ENCODE peak calls at places on chromosomes 3 and 15, in seven cellular contexts. P, B, K, Z, U, Q and J are unnamed samples. For H3K9me3 and H3K27me3, the result is how much of the 10 kb centered on the place peaks cover.

GRCh38 chr15:92667291-92667904 is 11.8 kb upstream of the FAM174B start:
- DNase-seq in Z (no peak), U (no peak), B (peak), K (peak), Q (no peak), P (no peak), J (no peak)

GRCh38 chr3:104673981-104674380 is 692.7 kb upstream of the ALCAM start:
- DNase-seq in K (no peak), Q (no peak), U (no peak), Z (no peak), B (no peak), P (no peak), J (no peak)

GRCh38 chr3:126194713-126195305 is 14.4 kb upstream of the ALDH1L1 start:
- DNase-seq in K (no peak), B (no peak), P (no peak), U (peak), Q (no peak), Z (no peak), J (no peak)

GRCh38 chr3:150599611-150600297 is 3.4 kb upstream of the SELENOT start:
- DNase-seq in B (peak), K (peak), P (no peak), U (peak), Z (no peak), Q (no peak), J (no peak)

GRCh38 chr15:37931868-37932267 is 2.6 kb upstream of the TMCO5A start:
- DNase-seq in U (no peak), B (peak), K (no peak), Z (no peak), P (no peak), Q (peak), J (no peak)

GRCh38 chr3:99145031-99145430 is 243.5 kb upstream of the DCBLD2 start:
- DNase-seq in K (no peak), U (peak), Z (no peak), P (no peak), B (no peak), Q (no peak), J (no peak)

GRCh38 chr3:126104028-126104635 is 20.2 kb upstream of the SLC41A3 start:
- DNase-seq in U (no peak), K (no peak), B (no peak), Q (no peak), Z (no peak), P (no peak), J (no peak)

GRCh38 chr3:24156466-24156865 is 211.4 kb downstream of the NR1D2 start:
- DNase-seq in U (peak), B (no peak), K (no peak), Z (no peak), Q (no peak), P (no peak), J (no peak)

GRCh38 chr3:13865581-13866405 is 14.1 kb downstream of the WNT7A start:
- DNase-seq in Z (no peak), Q (no peak), P (no peak), B (no peak), U (no peak), K (no peak), J (no peak)

GRCh38 chr15:48564690-48565089 is 80.8 kb downstream of the FBN1 start:
- DNase-seq in Z (no peak), P (no peak), B (no peak), Q (no peak), K (no peak), U (peak), J (no peak)

GRCh38 chr15:92653836-92654524 is 1.6 kb downstream of the FAM174B start:
- DNase-seq in U (no peak), Z (peak), K (peak), P (no peak), B (no peak), Q (no peak), J (no peak)

GRCh38 chr3:48305396-48305795 is 28.1 kb downstream of the SPINK8 start:
- DNase-seq in K (no peak), Q (no peak), Z (no peak), P (no peak), B (no peak), U (peak), J (no peak)

GRCh38 chr3:157115069-157116006 is 44.6 kb downstream of the CCNL1 start:
- DNase-seq in K (no peak), Q (no peak), Z (no peak), B (no peak), U (peak), P (no peak), J (no peak)

GRCh38 chr15:83651541-83651940 is 2.4 kb upstream of the ADAMTSL3 start:
- DNase-seq in K (no peak), Z (no peak), P (no peak), B (no peak), U (no peak), Q (no peak), J (no peak)

GRCh38 chr3:127342735-127343134 is 54.9 kb upstream of the PRR20G start:
- DNase-seq in B (no peak), P (no peak), Z (no peak), U (no peak), K (peak), Q (no peak), J (no peak)

GRCh38 chr15:31396881-31397560 is 70.4 kb downstream of the KLF13 start:
- DNase-seq in P (no peak), Z (peak), Q (no peak), B (peak), K (peak), U (peak), J (peak)

GRCh38 chr15:59378855-59379254 is 6.2 kb upstream of the MYO1E start:
- DNase-seq in B (no peak), Z (no peak), Q (no peak), K (no peak), U (no peak), P (no peak), J (no peak)

GRCh38 chr3:52798978-52799476 is 4.4 kb downstream of the ITIH3 start:
- DNase-seq in Q (no peak), K (peak), U (peak), B (no peak), P (no peak), Z (no peak), J (no peak)

GRCh38 chr15:59028387-59028955 is 41.0 kb downstream of the RNF111 start:
- DNase-seq in Q (no peak), B (no peak), U (no peak), K (no peak), Z (no peak), P (no peak), J (no peak)

GRCh38 chr15:55277116-55277564 is 12.5 kb downstream of the RAB27A start:
- DNase-seq in P (peak), U (no peak), Q (peak), B (peak), K (no peak), Z (no peak), J (no peak)

GRCh38 chr3:112519424-112520001 is 20.2 kb upstream of the BTLA start:
- DNase-seq in Q (peak), P (peak), U (peak), B (peak), Z (peak), K (peak), J (no peak)

DNA sequence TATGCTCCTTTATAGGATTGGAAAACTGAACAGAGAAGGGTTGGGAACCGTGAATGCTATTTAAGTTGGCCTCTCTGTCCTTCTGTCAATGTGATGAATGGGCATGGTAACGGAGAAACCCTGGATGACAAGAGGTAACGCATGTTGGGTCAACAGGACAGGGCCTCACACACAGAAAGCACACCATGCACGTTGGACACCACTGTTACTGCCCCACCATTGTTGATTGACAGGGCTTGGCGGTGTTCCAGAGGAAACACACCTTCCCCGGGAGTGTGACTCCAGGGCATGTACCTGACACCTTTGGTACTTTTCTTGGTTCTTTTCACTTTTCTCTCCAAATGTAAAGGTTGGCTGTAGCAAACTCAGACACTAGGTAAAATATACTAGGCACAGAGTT is 548.5 kb downstream of the OCA2 start:
- DNase-seq in Q (no peak), U (no peak), K (no peak), Z (no peak), B (no peak), P (no peak), J (no peak)
- H3K9me3 ChIP-seq in Q (under half), U (under half), K (under half), Z (under half), B (under half), P (under half), J (under half)

DNA sequence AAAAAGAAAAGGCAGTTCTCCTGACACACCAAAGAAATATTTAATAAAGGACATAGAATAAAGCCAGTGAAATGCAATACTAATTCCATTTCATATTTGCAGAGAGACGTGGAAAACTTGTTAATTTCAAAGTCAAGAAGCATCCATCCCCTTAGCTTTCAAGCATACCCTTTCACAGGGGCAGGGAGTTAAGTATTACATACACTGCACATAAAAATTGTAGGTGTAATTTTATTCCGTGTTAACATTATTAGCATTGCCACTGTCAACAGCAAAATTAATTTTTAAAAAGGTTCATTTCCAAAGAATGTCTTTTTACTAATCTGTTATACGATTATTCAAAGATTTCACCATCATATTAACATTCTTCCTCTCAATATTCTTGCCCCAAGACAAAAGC is 518.0 kb downstream of the MECOM start:
- DNase-seq in B (no peak), Z (no peak), K (no peak), P (no peak), U (no peak), Q (no peak), J (no peak)
- H3K27me3 ChIP-seq in B (under half), Z (under half), K (half or more), P (under half), U (under half), Q (under half), J (half or more)

DNA sequence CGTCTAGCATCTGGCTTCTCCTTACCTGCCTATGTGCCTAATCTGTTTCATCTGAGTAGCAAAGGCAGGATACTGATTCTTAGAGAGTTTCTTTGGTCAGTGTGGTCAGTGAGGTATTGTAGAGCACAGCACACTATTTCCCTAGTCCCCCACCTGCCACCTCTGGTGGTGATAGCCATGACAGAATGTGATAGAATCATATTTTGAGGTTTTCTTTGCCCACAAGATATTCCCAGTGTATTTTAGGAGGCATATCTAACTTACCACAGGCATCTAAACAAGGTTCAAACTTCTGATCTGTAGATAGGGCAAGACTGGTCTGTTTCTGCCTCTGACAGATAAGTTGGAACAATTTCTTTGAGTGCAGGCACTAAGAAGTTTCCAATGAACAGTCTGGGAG is 188.0 kb downstream of the SOX2 start:
- DNase-seq in U (peak), B (no peak), K (no peak), Z (no peak), Q (no peak), P (no peak), J (no peak)
- H3K27ac ChIP-seq in U (no peak), B (no peak), K (no peak), Z (no peak), Q (no peak), P (no peak), J (no peak)

GRCh38 chr3:161744366-161744765 is 247.8 kb downstream of the OTOL1 start:
- DNase-seq in U (no peak), Z (no peak), B (no peak), Q (no peak), K (no peak), P (no peak), J (no peak)
- H3K9me3 ChIP-seq in U (under half), Z (under half), B (under half), Q (under half), K (under half), P (under half), J (under half)

GRCh38 chr3:42266085-42266484 is at the start of gene CCK:
- DNase-seq in Q (no peak), P (no peak), Z (no peak), U (no peak), B (no peak), K (no peak), J (no peak)
- H3K27me3 ChIP-seq in Q (under half), P (under half), Z (under half), U (under half), B (under half), K (under half), J (under half)

GRCh38 chr3:46083956-46084355 is 56.7 kb upstream of the XCR1 start:
- DNase-seq in K (no peak), U (no peak), Q (no peak), B (no peak), P (no peak), Z (no peak), J (no peak)
- H3K27ac ChIP-seq in K (no peak), U (no peak), Q (no peak), B (no peak), P (no peak), Z (no peak), J (no peak)

DNA sequence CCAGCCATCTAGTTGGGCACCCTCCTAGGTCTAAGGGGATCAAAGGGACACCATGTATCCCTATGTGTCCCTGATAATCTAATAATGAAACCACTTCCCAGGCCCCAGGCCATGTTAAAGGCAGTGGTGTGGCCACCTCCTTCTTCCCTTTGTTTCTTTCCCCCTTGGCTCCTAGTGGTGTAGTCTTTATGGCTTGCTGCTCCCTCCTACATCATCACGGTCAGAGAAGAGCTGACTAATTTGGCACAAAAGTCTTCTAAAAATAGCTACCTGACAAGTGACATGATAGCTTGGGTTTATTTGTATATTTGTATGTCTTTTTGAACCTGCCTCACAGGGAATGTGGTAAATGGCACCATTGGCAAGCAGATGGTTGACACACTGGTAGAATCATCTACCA is 131.0 kb upstream of the CHRM5 start:
- DNase-seq in P (no peak), Q (no peak), B (no peak), U (no peak), Z (no peak), K (no peak), J (no peak)
- H3K9me3 ChIP-seq in P (under half), Q (under half), B (under half), U (under half), Z (under half), K (under half), J (under half)

GRCh38 chr15:68823561-68823960 is 2.9 kb upstream of the ANP32A start:
- DNase-seq in Z (no peak), P (no peak), Q (no peak), B (no peak), U (no peak), K (no peak), J (no peak)
- H3K27me3 ChIP-seq in Z (under half), P (under half), Q (under half), B (under half), U (under half), K (under half), J (under half)

GRCh38 chr15:96264801-96265515 is 65.5 kb upstream of the NR2F2 start:
- DNase-seq in Z (no peak), U (peak), K (no peak), Q (no peak), B (no peak), P (no peak), J (no peak)
- H3K27ac ChIP-seq in Z (peak), U (peak), K (peak), Q (no peak), B (no peak), P (no peak), J (no peak)

GRCh38 chr15:76267077-76267476 is 44.2 kb downstream of the ETFA start:
- DNase-seq in K (no peak), Q (no peak), P (no peak), Z (no peak), U (no peak), B (no peak), J (no peak)
- H3K9me3 ChIP-seq in K (half or more), Q (under half), P (under half), Z (half or more), U (under half), B (under half), J (under half)